ENCODE peak calls at places on chromosomes 1 and 21, in six cellular contexts. O, Z, I, R, A and N are unnamed samples.

GRCh38 chr1:8422439-8423133 is 104.7 kb downstream of the SLC45A1 start:
- DNase-seq in O (peak), Z (no peak), I (peak), R (no peak), A (peak), N (peak)

GRCh38 chr1:116411784-116412479 is 38.9 kb downstream of the ATP1A1 start:
- DNase-seq in O (no peak), Z (no peak), I (no peak), R (no peak), A (peak), N (peak)

GRCh38 chr1:245871881-245872280 is 635.2 kb downstream of the SMYD3 start:
- DNase-seq in O (no peak), Z (no peak), I (no peak), R (no peak), A (no peak), N (no peak)

GRCh38 chr1:215569987-215570824 is 3.1 kb downstream of the KCTD3 start:
- DNase-seq in O (no peak), Z (no peak), I (no peak), R (no peak), A (no peak), N (no peak)

GRCh38 chr1:64135501-64136245 is 67.8 kb upstream of the UBE2U start:
- DNase-seq in O (no peak), Z (no peak), I (no peak), R (no peak), A (peak), N (no peak)

GRCh38 chr21:36321325-36322082 is 1.5 kb downstream of the MORC3 start:
- DNase-seq in O (no peak), Z (no peak), I (peak), R (no peak), A (peak), N (peak)

GRCh38 chr1:11728126-11728806 is 7.7 kb upstream of the AGTRAP start:
- DNase-seq in O (no peak), Z (no peak), I (no peak), R (no peak), A (no peak), N (no peak)

GRCh38 chr1:8299963-8300362 is 18.0 kb upstream of the SLC45A1 start:
- DNase-seq in O (no peak), Z (no peak), I (no peak), R (no peak), A (no peak), N (no peak)

GRCh38 chr1:76390451-76390850 is 315.9 kb downstream of the ST6GALNAC3 start:
- DNase-seq in O (no peak), Z (no peak), I (no peak), R (no peak), A (no peak), N (no peak)

GRCh38 chr1:172293379-172293778 is 127.1 kb upstream of the C1orf105 start:
- DNase-seq in O (no peak), Z (no peak), I (no peak), R (no peak), A (peak), N (no peak)

GRCh38 chr1:152951711-152952110 is 4.7 kb downstream of the SPRR5 start:
- DNase-seq in O (no peak), Z (no peak), I (no peak), R (no peak), A (no peak), N (no peak)

GRCh38 chr1:225962440-225962975 is 21.5 kb upstream of the LEFTY2 start:
- DNase-seq in O (peak), Z (no peak), I (peak), R (peak), A (peak), N (no peak)

GRCh38 chr1:46723901-46724300 is 5.0 kb upstream of the EFCAB14 start:
- DNase-seq in O (peak), Z (no peak), I (no peak), R (no peak), A (no peak), N (no peak)

GRCh38 chr1:210087058-210087457 is 145.5 kb upstream of the SERTAD4 start:
- DNase-seq in O (no peak), Z (no peak), I (no peak), R (no peak), A (no peak), N (no peak)

GRCh38 chr1:25028910-25029599 is 99.0 kb upstream of the RUNX3 start:
- DNase-seq in O (no peak), Z (no peak), I (no peak), R (no peak), A (no peak), N (no peak)
- H3K4me3 ChIP-seq in O (no peak), Z (no peak), I (no peak), R (no peak), A (no peak), N (no peak)

GRCh38 chr1:45490623-45491463 is at the start of gene TESK2:
- DNase-seq in O (peak), Z (peak), I (peak), R (peak), A (peak), N (peak)
- TF ChIP-seq CTCF in O (no peak), Z (no peak), I (peak), R (peak), A (no peak), N (no peak)

GRCh38 chr1:31655104-31655503 is 10.4 kb upstream of the PEF1 start:
- DNase-seq in O (no peak), Z (no peak), I (no peak), R (no peak), A (no peak), N (no peak)
- H3K27ac ChIP-seq in O (no peak), Z (no peak), I (no peak), R (no peak), A (no peak), N (no peak)

GRCh38 chr1:147077936-147078605 is 94.2 kb downstream of the PRKAB2 start:
- DNase-seq in O (no peak), Z (no peak), I (no peak), R (no peak), A (no peak), N (no peak)

GRCh38 chr1:147079400-147080012 is 92.8 kb downstream of the PRKAB2 start:
- DNase-seq in O (no peak), Z (no peak), I (no peak), R (no peak), A (no peak), N (no peak)

GRCh38 chr1:147078606-147079399 is 93.5 kb downstream of the PRKAB2 start:
- DNase-seq in O (no peak), Z (no peak), I (no peak), R (no peak), A (no peak), N (no peak)

GRCh38 chr1:147080013-147080661 is 92.1 kb downstream of the PRKAB2 start:
- DNase-seq in O (no peak), Z (no peak), I (no peak), R (no peak), A (no peak), N (no peak)

DNA sequence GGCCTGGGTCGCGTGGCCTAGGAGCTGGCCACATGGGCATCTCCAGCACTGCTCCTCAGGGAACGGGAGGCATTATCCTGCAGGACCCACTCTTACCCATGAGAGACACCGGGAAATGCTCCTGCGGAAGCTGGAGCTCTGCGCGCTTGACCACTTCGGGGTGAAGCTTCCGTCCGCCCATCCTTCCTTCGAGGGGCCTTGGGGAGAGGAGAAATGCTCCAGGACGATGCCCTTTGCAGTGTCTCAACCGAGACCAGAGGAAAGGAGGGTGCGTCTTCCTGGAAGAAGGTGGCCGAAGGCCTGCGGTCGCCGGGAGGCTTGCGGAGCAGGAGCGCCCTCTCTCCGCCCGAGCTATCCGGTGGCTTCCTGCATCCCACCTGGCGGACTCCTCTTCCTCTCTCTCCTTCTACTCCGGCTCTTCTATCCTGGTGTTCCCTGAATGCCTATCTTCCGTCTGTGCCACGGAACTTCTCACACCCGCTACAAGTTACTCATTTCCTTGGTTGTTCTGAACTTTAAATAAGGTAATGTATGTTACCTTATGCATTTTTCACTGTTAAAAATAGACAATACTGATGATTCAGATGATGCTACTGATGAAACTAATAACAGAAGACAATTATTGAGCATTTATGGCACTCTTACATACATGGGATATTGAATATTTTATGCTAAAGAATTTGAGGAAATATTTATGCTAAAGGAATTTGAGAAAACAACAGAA is 91.4 kb downstream of the PRKAB2 start:
- DNase-seq in O (no peak), Z (no peak), I (no peak), R (no peak), A (no peak), N (no peak)
- H3K4me3 ChIP-seq in O (no peak), Z (no peak), I (no peak), R (no peak), A (no peak), N (no peak)

DNA sequence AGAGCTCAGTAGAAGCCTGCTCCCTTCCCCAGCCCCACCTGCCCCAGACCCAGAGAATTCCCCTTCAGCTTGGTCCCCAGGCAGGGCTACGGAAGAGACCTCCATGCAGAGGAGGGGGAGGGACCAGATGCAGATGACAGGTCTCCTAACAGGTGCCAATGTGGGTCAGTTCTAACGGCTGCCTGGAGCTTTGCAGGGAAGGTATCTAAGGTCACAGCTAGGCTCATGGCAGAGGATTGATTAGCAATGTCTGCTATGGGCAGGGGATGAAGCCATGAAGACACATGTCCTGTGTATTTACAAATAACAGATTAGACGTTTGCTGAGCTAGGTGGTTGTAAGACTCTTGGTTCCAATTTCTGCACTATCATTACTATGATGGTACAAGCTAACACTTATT is 30.1 kb downstream of the TTC39A start:
- DNase-seq in O (no peak), Z (no peak), I (no peak), R (no peak), A (no peak), N (no peak)
- TF ChIP-seq CTCF in O (no peak), Z (no peak), I (no peak), R (no peak), A (no peak), N (no peak)

DNA sequence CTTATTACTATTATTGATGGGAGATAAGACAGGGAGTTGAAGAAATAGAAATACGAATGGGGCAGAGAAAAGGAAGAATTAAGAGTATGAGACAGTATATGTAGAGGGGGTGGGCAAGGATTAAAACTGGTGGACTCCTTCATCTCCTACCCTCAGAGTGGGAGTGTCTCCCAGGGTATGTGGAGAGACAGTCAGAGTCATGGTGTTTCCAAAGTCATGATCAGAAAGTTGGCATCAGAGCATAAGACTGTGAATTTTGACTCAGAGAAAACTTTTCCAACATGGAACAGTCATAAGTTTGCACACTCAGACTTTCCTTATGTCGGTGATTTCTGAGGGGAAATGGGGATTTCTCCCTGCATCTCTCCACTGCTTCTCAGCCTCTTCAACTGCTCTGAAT is 2.4 kb downstream of the CD84 start:
- DNase-seq in O (no peak), Z (no peak), I (no peak), R (no peak), A (no peak), N (no peak)
- H3K27ac ChIP-seq in O (no peak), Z (no peak), I (no peak), R (no peak), A (no peak), N (no peak)